ENCODE peak calls at places on chromosomes 6 and 20, in five cellular contexts. Y, Q, D, H and V are unnamed samples.

GRCh38 chr20:62212309-62212708 is 7.8 kb downstream of the HRH3 start:
- DNase-seq in D (no peak), Q (no peak), Y (no peak), H (no peak), V (no peak)

GRCh38 chr6:37491161-37491829 is 8.4 kb downstream of the CCDC167 start:
- DNase-seq in H (no peak), Q (no peak), Y (no peak), D (no peak), V (no peak)

GRCh38 chr6:167119680-167120556 is 3.0 kb upstream of the CCR6 start:
- DNase-seq in D (no peak), H (no peak), Q (no peak), Y (no peak), V (no peak)

GRCh38 chr6:132820629-132821381 is 6.4 kb downstream of the RPS12 start:
- DNase-seq in D (peak), Q (no peak), Y (no peak), H (no peak), V (peak)

GRCh38 chr6:143966291-143966690 is 41.8 kb downstream of the PLAGL1 start:
- DNase-seq in H (no peak), D (no peak), Y (no peak), Q (no peak), V (no peak)

GRCh38 chr20:39214778-39215177 is 252.6 kb downstream of the DHX35 start:
- DNase-seq in Q (no peak), H (no peak), D (no peak), Y (no peak), V (no peak)

GRCh38 chr20:50320910-50321796 is 130.5 kb downstream of the CEBPB start:
- DNase-seq in H (peak), D (peak), Y (peak), Q (peak), V (peak)

GRCh38 chr20:41697861-41698559 is 79.8 kb upstream of the CHD6 start:
- DNase-seq in Q (no peak), H (no peak), Y (no peak), D (peak), V (peak)

GRCh38 chr6:74347161-74347560 is 651.2 kb downstream of the CD109 start:
- DNase-seq in D (no peak), Q (no peak), H (no peak), Y (no peak), V (no peak)

GRCh38 chr6:143159001-143159400 is 98.3 kb downstream of the AIG1 start:
- DNase-seq in D (no peak), Y (no peak), Q (no peak), H (no peak), V (no peak)

GRCh38 chr6:164069352-164070022 is 655.0 kb downstream of the QKI start:
- DNase-seq in Q (peak), H (no peak), D (no peak), Y (no peak), V (no peak)

GRCh38 chr6:159321267-159321666 is 152.1 kb downstream of the FNDC1 start:
- DNase-seq in H (no peak), Q (no peak), Y (no peak), D (no peak), V (no peak)

GRCh38 chr6:166192557-166192956 is 24.9 kb upstream of the TBXT start:
- DNase-seq in D (no peak), Q (no peak), Y (no peak), H (no peak), V (no peak)

GRCh38 chr6:68689910-68690309 is 54.8 kb downstream of the ADGRB3 start:
- DNase-seq in H (no peak), D (no peak), Y (no peak), Q (no peak), V (peak)

GRCh38 chr20:57391439-57392129 is 388 bp downstream of the RBM38 start:
- DNase-seq in H (no peak), Q (no peak), D (no peak), Y (no peak), V (peak)

GRCh38 chr6:38279423-38279822 is 360.3 kb downstream of the BTBD9 start:
- DNase-seq in Q (no peak), D (no peak), H (no peak), Y (no peak), V (no peak)

GRCh38 chr6:52537001-52537753 is 39.7 kb downstream of the TRAM2 start:
- DNase-seq in H (no peak), Y (no peak), Q (no peak), D (peak), V (no peak)

GRCh38 chr6:31568537-31568961 is 3.5 kb upstream of the LTA start:
- DNase-seq in D (no peak), Q (no peak), H (peak), Y (no peak), V (no peak)

GRCh38 chr20:63058696-63059335 is 52.1 kb upstream of the BHLHE23 start:
- DNase-seq in H (no peak), Y (no peak), D (no peak), Q (no peak), V (no peak)

GRCh38 chr6:47161176-47161687 is 119.1 kb upstream of the ADGRF1 start:
- DNase-seq in H (no peak), D (peak), Y (no peak), Q (no peak), V (no peak)

GRCh38 chr6:41066867-41067304 is 5.3 kb downstream of the OARD1 start:
- DNase-seq in Y (no peak), Q (peak), H (peak), D (peak), V (peak)

GRCh38 chr6:165987483-165988305 is 180.0 kb downstream of the TBXT start:
- DNase-seq in Q (no peak), D (peak), Y (no peak), H (peak), V (peak)

GRCh38 chr6:53986165-53986720 is 125.0 kb upstream of the MLIP start:
- DNase-seq in H (peak), Q (peak), D (peak), Y (no peak), V (peak)

GRCh38 chr6:56199956-56200355 is 47.4 kb downstream of the COL21A1 start:
- DNase-seq in D (peak), H (peak), Q (no peak), Y (no peak), V (peak)

GRCh38 chr6:166633732-166634535 is 6.9 kb upstream of the RPS6KA2 start:
- DNase-seq in D (peak), Y (no peak), Q (no peak), H (peak), V (peak)

GRCh38 chr20:18853216-18853615 is 39.6 kb downstream of the SCP2D1 start:
- DNase-seq in Y (no peak), H (no peak), D (no peak), Q (no peak), V (no peak)

GRCh38 chr6:159978291-159979135 is 9.6 kb downstream of the IGF2R start:
- DNase-seq in H (no peak), Y (no peak), Q (no peak), D (no peak), V (peak)

GRCh38 chr20:15287331-15287730 is 949.9 kb upstream of the FLRT3 start:
- DNase-seq in Q (no peak), H (no peak), Y (no peak), D (no peak), V (no peak)

GRCh38 chr20:56359212-56360132 is 698 bp downstream of the FAM210B start:
- DNase-seq in Q (peak), Y (no peak), H (peak), D (peak), V (peak)

GRCh38 chr6:27157461-27158315 is 89.8 kb upstream of the PRSS16 start:
- DNase-seq in Q (no peak), H (peak), D (peak), Y (no peak), V (peak)
- H3K14ac ChIP-seq in Q (no peak), H (no peak), D (no peak), Y (no peak), V (no peak)

DNA sequence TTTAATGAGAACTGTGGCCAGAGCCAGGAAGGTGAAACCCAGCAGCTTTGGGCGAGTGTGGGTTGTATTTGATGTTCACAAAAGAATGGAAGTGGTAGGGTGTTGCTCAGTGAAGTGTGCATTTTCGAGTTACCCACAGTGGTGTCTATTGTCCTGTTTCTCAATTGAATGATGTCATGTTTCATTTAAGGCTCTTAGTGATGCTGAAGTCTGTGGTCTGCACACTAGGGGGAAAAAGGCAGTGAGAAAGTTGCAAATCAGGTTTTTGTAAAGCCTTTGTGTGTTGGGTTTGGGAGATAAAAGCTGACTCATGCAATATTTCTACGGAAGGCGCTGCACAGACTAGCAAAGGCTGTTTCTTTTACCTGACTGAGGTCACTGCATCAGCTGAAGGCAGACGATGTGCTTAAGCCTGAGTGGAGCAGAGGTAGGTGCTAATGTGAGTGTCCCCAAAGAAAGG is 121.1 kb downstream of the PLEKHG1 start:
- DNase-seq in Q (peak), Y (no peak), H (peak), D (no peak), V (no peak)
- H3K4me3 ChIP-seq in Q (peak), Y (no peak), H (no peak), D (no peak), V (no peak)

DNA sequence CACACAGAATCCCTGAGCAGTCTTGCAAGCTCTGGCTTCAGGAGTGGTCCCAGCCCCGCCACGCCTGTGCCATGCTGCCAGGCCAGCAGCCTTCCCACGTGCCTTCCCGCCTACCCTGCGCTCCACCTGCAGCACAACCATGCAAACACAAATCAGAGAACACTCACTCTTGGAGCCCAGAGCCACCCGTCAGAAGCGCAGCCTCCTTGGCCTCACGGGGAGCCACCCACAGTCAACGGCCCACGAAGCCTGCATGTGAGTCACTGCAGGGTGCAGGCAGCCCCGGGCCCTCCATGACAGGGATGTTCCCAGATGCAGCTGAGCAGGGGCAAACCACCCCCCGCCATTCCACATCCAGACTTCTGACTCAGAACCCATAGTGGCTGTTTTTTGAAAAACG is 217.0 kb downstream of the DLL1 start:
- DNase-seq in Q (no peak), H (no peak), D (no peak), Y (no peak), V (no peak)
- H3K14ac ChIP-seq in Q (peak), H (no peak), D (no peak), Y (no peak), V (no peak)

GRCh38 chr6:131041814-131042213 is 21.2 kb downstream of the EPB41L2 start:
- DNase-seq in H (no peak), D (peak), Y (no peak), Q (no peak), V (no peak)

GRCh38 chr6:131036616-131037015 is 26.4 kb downstream of the EPB41L2 start:
- DNase-seq in D (no peak), Y (no peak), Q (no peak), H (no peak), V (no peak)

GRCh38 chr6:131038612-131039344 is 24.3 kb downstream of the EPB41L2 start:
- DNase-seq in H (no peak), Q (no peak), Y (no peak), D (peak), V (peak)

GRCh38 chr6:131037194-131037897 is 25.7 kb downstream of the EPB41L2 start:
- DNase-seq in H (no peak), Y (no peak), D (no peak), Q (no peak), V (no peak)

DNA sequence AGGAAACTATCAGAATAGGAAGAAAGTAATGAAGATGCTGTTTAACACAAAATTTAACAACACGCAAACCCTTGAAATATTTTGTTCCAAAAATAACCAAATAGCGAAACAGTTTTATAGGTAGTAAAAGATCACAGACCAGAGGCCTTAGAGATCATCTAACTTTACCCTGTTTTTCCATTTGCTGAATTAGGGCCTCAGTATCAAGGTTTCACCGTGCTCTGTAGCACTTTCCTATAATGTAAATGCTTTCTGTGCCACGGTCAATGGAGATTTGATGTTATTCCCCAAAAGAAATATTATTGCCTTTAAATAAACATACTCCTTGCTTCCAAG is 23.7 kb downstream of the EPB41L2 start:
- DNase-seq in H (no peak), Y (no peak), Q (no peak), D (no peak), V (no peak)
- H3K4me3 ChIP-seq in H (no peak), Y (no peak), Q (no peak), D (peak), V (peak)

DNA sequence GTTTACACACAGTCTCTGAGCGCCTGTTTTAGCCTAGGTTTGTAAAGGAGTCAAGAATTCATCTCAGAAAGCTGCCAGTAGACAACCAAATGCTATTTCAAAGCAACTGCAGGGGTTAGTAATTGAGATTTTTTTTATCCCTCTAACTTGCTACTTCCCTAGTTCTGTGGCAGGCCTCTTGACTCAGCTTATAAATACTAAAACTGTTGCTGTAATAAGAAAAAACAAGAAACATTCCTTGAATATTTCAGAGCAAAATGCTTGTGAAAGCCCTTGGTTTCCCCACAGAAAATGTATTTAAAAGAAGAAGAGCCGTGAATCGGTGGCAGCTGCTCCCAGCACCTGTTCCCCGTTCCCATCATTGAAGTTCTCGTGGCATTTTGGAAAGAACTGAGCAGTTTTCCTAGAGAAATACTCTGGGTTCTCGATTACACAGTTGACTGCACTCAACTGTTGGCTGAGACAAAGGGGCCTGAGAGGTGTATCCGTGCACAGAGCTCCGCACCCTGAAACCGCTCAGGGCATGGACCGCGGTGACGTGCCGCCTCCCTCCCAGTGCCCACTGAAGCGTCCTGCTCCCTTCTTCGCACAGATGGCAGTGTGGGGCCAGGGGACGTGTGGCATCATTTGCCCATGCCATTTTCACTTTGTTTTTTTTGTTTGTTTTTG is 20.9 kb downstream of the DLL1 start:
- DNase-seq in Q (no peak), H (no peak), D (peak), Y (no peak), V (no peak)
- H3K14ac ChIP-seq in Q (no peak), H (no peak), D (no peak), Y (no peak), V (no peak)

DNA sequence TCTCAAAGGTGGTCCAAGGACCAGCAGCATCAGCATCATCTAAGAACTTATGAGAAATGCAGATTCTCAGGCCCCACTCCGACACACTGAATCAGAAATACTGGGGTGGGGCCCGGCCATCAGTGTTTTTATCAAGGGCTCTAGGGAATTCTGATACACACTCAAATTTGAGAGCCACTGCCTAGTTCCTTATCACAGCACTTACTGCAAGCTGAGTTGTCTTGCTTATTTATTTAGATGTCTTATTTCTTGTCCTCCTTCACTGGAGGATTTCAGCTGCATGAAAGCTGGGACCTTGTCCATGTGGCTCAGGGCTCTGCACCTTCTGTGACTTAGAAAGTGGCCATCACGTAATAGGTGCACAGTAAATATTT is 139.4 kb upstream of the RREB1 start:
- DNase-seq in D (no peak), Q (no peak), Y (no peak), H (no peak), V (peak)
- H3K4me3 ChIP-seq in D (no peak), Q (no peak), Y (no peak), H (no peak), V (no peak)